ENCODE peak calls at places on chromosomes 1 and 21, in six cellular contexts. One of them, this sample, is unnamed. For H3K36me3 and H3K4me1, the result is how much of the 10 kb centered on the place peaks cover.

GRCh38 chr1:101506541-101507164 is 269.8 kb downstream of the S1PR1 start:
- DNase-seq in neural progenitor cell: peak
- DNase-seq in left lung: no peak
- DNase-seq in CD4-positive, alpha-beta memory T cell: peak
- DNase-seq in PC-3: peak
- DNase-seq in ascending aorta: no peak
- DNase-seq in this sample: no peak

GRCh38 chr1:153430561-153430960 is 14.2 kb downstream of the S100A7A start:
- DNase-seq in neural progenitor cell: no peak
- DNase-seq in left lung: no peak
- DNase-seq in CD4-positive, alpha-beta memory T cell: no peak
- DNase-seq in PC-3: no peak
- DNase-seq in ascending aorta: no peak
- DNase-seq in this sample: no peak

GRCh38 chr21:33991091-33991490 is 75.5 kb upstream of the ATP5PO start:
- DNase-seq in neural progenitor cell: no peak
- DNase-seq in left lung: no peak
- DNase-seq in CD4-positive, alpha-beta memory T cell: no peak
- DNase-seq in PC-3: no peak
- DNase-seq in ascending aorta: no peak
- DNase-seq in this sample: no peak

GRCh38 chr1:39167632-39168209 is 36.8 kb upstream of the MACF1 start:
- DNase-seq in neural progenitor cell: no peak
- DNase-seq in left lung: no peak
- DNase-seq in CD4-positive, alpha-beta memory T cell: no peak
- DNase-seq in PC-3: no peak
- DNase-seq in ascending aorta: no peak
- DNase-seq in this sample: no peak

GRCh38 chr1:6911974-6912373 is 126.7 kb downstream of the CAMTA1 start:
- DNase-seq in neural progenitor cell: no peak
- DNase-seq in left lung: no peak
- DNase-seq in CD4-positive, alpha-beta memory T cell: no peak
- DNase-seq in PC-3: no peak
- DNase-seq in ascending aorta: no peak
- DNase-seq in this sample: no peak

GRCh38 chr1:66571789-66572188 is 37.8 kb downstream of the SGIP1 start:
- DNase-seq in neural progenitor cell: no peak
- DNase-seq in left lung: no peak
- DNase-seq in CD4-positive, alpha-beta memory T cell: no peak
- DNase-seq in PC-3: peak
- DNase-seq in ascending aorta: no peak
- DNase-seq in this sample: no peak

GRCh38 chr1:13774121-13774520 is 74.1 kb downstream of the PRDM2 start:
- DNase-seq in neural progenitor cell: no peak
- DNase-seq in left lung: no peak
- DNase-seq in CD4-positive, alpha-beta memory T cell: no peak
- DNase-seq in PC-3: no peak
- DNase-seq in ascending aorta: no peak
- DNase-seq in this sample: no peak

GRCh38 chr1:233105225-233105624 is 154.8 kb downstream of the NTPCR start:
- DNase-seq in neural progenitor cell: no peak
- DNase-seq in left lung: no peak
- DNase-seq in CD4-positive, alpha-beta memory T cell: no peak
- DNase-seq in PC-3: no peak
- DNase-seq in ascending aorta: no peak
- DNase-seq in this sample: no peak

GRCh38 chr1:43067856-43068751 is 104.0 kb downstream of the EBNA1BP2 start:
- DNase-seq in neural progenitor cell: peak
- DNase-seq in left lung: peak
- DNase-seq in CD4-positive, alpha-beta memory T cell: no peak
- DNase-seq in PC-3: no peak
- DNase-seq in ascending aorta: no peak
- DNase-seq in this sample: no peak

GRCh38 chr1:14100916-14101315 is 400.9 kb downstream of the PRDM2 start:
- DNase-seq in neural progenitor cell: no peak
- DNase-seq in left lung: no peak
- DNase-seq in CD4-positive, alpha-beta memory T cell: no peak
- DNase-seq in PC-3: no peak
- DNase-seq in ascending aorta: no peak
- DNase-seq in this sample: no peak

GRCh38 chr21:14569026-14569425 is 22.9 kb upstream of the SAMSN1 start:
- DNase-seq in neural progenitor cell: no peak
- DNase-seq in left lung: no peak
- DNase-seq in CD4-positive, alpha-beta memory T cell: no peak
- DNase-seq in PC-3: no peak
- DNase-seq in ascending aorta: no peak
- DNase-seq in this sample: no peak

GRCh38 chr21:14567557-14568279 is 21.6 kb upstream of the SAMSN1 start:
- DNase-seq in neural progenitor cell: no peak
- DNase-seq in left lung: no peak
- DNase-seq in CD4-positive, alpha-beta memory T cell: no peak
- DNase-seq in PC-3: no peak
- DNase-seq in ascending aorta: no peak
- DNase-seq in this sample: no peak

GRCh38 chr21:14572206-14572780 is 26.2 kb upstream of the SAMSN1 start:
- DNase-seq in neural progenitor cell: no peak
- DNase-seq in left lung: no peak
- DNase-seq in CD4-positive, alpha-beta memory T cell: no peak
- DNase-seq in PC-3: no peak
- DNase-seq in ascending aorta: no peak
- DNase-seq in this sample: no peak

GRCh38 chr21:14569868-14570267 is 23.8 kb upstream of the SAMSN1 start:
- DNase-seq in neural progenitor cell: no peak
- DNase-seq in left lung: no peak
- DNase-seq in CD4-positive, alpha-beta memory T cell: no peak
- DNase-seq in PC-3: no peak
- DNase-seq in ascending aorta: no peak
- DNase-seq in this sample: no peak

GRCh38 chr21:14573244-14573643 is 27.1 kb upstream of the SAMSN1 start:
- DNase-seq in neural progenitor cell: no peak
- DNase-seq in left lung: no peak
- DNase-seq in CD4-positive, alpha-beta memory T cell: no peak
- DNase-seq in PC-3: no peak
- DNase-seq in ascending aorta: no peak
- DNase-seq in this sample: no peak
- H3K27ac ChIP-seq in neural progenitor cell: no peak
- H3K27ac ChIP-seq in left lung: no peak
- H3K27ac ChIP-seq in CD4-positive, alpha-beta memory T cell: no peak
- H3K27ac ChIP-seq in PC-3: no peak
- H3K27ac ChIP-seq in ascending aorta: no peak
- H3K27ac ChIP-seq in this sample: no peak

GRCh38 chr1:113732802-113733201 is 26.5 kb downstream of the PHTF1 start:
- DNase-seq in neural progenitor cell: no peak
- DNase-seq in left lung: no peak
- DNase-seq in CD4-positive, alpha-beta memory T cell: no peak
- DNase-seq in PC-3: no peak
- DNase-seq in ascending aorta: no peak
- DNase-seq in this sample: no peak

DNA sequence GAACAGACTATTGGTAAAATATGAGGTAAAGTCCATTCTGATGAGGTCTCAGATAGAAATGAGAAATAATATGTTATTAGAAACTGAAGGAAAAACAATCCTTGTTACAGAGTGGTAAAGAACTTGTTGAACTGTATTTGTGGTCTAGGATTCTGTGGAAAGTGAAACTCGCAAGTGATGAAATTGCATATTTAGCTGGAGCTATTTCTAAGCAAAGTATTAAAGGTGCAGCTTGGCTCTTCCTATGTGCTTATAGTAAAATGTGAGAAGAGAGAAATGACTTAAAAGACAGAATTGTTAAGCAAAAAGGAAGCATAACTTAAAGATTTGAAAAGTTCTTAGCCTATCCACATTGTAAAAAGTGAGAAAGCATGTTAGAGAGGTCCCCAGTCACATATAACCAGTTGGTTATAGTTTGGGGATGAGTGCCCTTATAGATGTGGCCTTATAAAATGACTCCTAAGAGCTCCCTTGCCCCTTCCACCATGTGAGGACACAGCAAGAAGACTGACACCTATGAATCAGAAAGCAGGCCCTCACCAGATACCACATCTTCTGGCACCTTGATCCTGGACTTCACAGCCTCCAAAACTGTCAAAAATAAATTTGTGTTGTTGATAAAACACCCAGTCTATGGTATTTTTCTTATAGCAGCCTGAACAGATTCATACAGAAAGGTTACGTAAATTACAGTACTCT is 24.8 kb downstream of the PHTF1 start:
- DNase-seq in neural progenitor cell: no peak
- DNase-seq in left lung: no peak
- DNase-seq in CD4-positive, alpha-beta memory T cell: no peak
- DNase-seq in PC-3: no peak
- DNase-seq in ascending aorta: no peak
- DNase-seq in this sample: no peak
- H3K36me3 ChIP-seq in neural progenitor cell: under half
- H3K36me3 ChIP-seq in left lung: half or more
- H3K36me3 ChIP-seq in CD4-positive, alpha-beta memory T cell: under half
- H3K36me3 ChIP-seq in PC-3: under half
- H3K36me3 ChIP-seq in ascending aorta: under half
- H3K36me3 ChIP-seq in this sample: under half

GRCh38 chr1:184791199-184791935 is 36.7 kb upstream of the EDEM3 start:
- DNase-seq in neural progenitor cell: no peak
- DNase-seq in left lung: no peak
- DNase-seq in CD4-positive, alpha-beta memory T cell: no peak
- DNase-seq in PC-3: peak
- DNase-seq in ascending aorta: no peak
- DNase-seq in this sample: no peak
- H3K4me1 ChIP-seq in neural progenitor cell: under half
- H3K4me1 ChIP-seq in left lung: half or more
- H3K4me1 ChIP-seq in CD4-positive, alpha-beta memory T cell: under half
- H3K4me1 ChIP-seq in PC-3: under half
- H3K4me1 ChIP-seq in ascending aorta: under half
- H3K4me1 ChIP-seq in this sample: under half

GRCh38 chr1:85200367-85200869 is 398 bp downstream of the SYDE2 start:
- DNase-seq in neural progenitor cell: peak
- DNase-seq in left lung: peak
- DNase-seq in CD4-positive, alpha-beta memory T cell: peak
- DNase-seq in PC-3: no peak
- DNase-seq in ascending aorta: no peak
- DNase-seq in this sample: no peak
- H3K27ac ChIP-seq in neural progenitor cell: peak
- H3K27ac ChIP-seq in left lung: peak
- H3K27ac ChIP-seq in CD4-positive, alpha-beta memory T cell: peak
- H3K27ac ChIP-seq in PC-3: no peak
- H3K27ac ChIP-seq in ascending aorta: peak
- H3K27ac ChIP-seq in this sample: peak

GRCh38 chr1:231232870-231233734 is 7.9 kb upstream of the GNPAT start:
- DNase-seq in neural progenitor cell: no peak
- DNase-seq in left lung: no peak
- DNase-seq in CD4-positive, alpha-beta memory T cell: no peak
- DNase-seq in PC-3: no peak
- DNase-seq in ascending aorta: no peak
- DNase-seq in this sample: no peak
- H3K36me3 ChIP-seq in neural progenitor cell: under half
- H3K36me3 ChIP-seq in left lung: under half
- H3K36me3 ChIP-seq in CD4-positive, alpha-beta memory T cell: under half
- H3K36me3 ChIP-seq in PC-3: under half
- H3K36me3 ChIP-seq in ascending aorta: under half
- H3K36me3 ChIP-seq in this sample: under half

GRCh38 chr1:9315411-9316079 is 22.9 kb downstream of the SPSB1 start:
- DNase-seq in neural progenitor cell: no peak
- DNase-seq in left lung: peak
- DNase-seq in CD4-positive, alpha-beta memory T cell: no peak
- DNase-seq in PC-3: no peak
- DNase-seq in ascending aorta: no peak
- DNase-seq in this sample: no peak
- H3K4me1 ChIP-seq in neural progenitor cell: under half
- H3K4me1 ChIP-seq in left lung: under half
- H3K4me1 ChIP-seq in CD4-positive, alpha-beta memory T cell: under half
- H3K4me1 ChIP-seq in PC-3: under half
- H3K4me1 ChIP-seq in ascending aorta: half or more
- H3K4me1 ChIP-seq in this sample: under half

GRCh38 chr1:21162740-21163464 is 13.8 kb downstream of the EIF4G3 start:
- DNase-seq in neural progenitor cell: no peak
- DNase-seq in left lung: no peak
- DNase-seq in CD4-positive, alpha-beta memory T cell: no peak
- DNase-seq in PC-3: no peak
- DNase-seq in ascending aorta: no peak
- DNase-seq in this sample: no peak
- H3K27ac ChIP-seq in neural progenitor cell: no peak
- H3K27ac ChIP-seq in left lung: no peak
- H3K27ac ChIP-seq in CD4-positive, alpha-beta memory T cell: no peak
- H3K27ac ChIP-seq in PC-3: no peak
- H3K27ac ChIP-seq in ascending aorta: no peak
- H3K27ac ChIP-seq in this sample: no peak

GRCh38 chr1:21873761-21874160 is 61.7 kb downstream of the LDLRAD2 start:
- DNase-seq in neural progenitor cell: no peak
- DNase-seq in left lung: no peak
- DNase-seq in CD4-positive, alpha-beta memory T cell: no peak
- DNase-seq in PC-3: no peak
- DNase-seq in ascending aorta: no peak
- DNase-seq in this sample: no peak
- H3K36me3 ChIP-seq in neural progenitor cell: under half
- H3K36me3 ChIP-seq in left lung: half or more
- H3K36me3 ChIP-seq in CD4-positive, alpha-beta memory T cell: under half
- H3K36me3 ChIP-seq in PC-3: under half
- H3K36me3 ChIP-seq in ascending aorta: half or more
- H3K36me3 ChIP-seq in this sample: under half

GRCh38 chr1:1106510-1107221 is 9.2 kb downstream of the C1orf159 start:
- DNase-seq in neural progenitor cell: no peak
- DNase-seq in left lung: peak
- DNase-seq in CD4-positive, alpha-beta memory T cell: no peak
- DNase-seq in PC-3: no peak
- DNase-seq in ascending aorta: no peak
- DNase-seq in this sample: no peak

GRCh38 chr1:1112237-1112985 is 3.5 kb downstream of the C1orf159 start:
- DNase-seq in neural progenitor cell: no peak
- DNase-seq in left lung: peak
- DNase-seq in CD4-positive, alpha-beta memory T cell: no peak
- DNase-seq in PC-3: no peak
- DNase-seq in ascending aorta: no peak
- DNase-seq in this sample: no peak

GRCh38 chr1:1110561-1110971 is 5.3 kb downstream of the C1orf159 start:
- DNase-seq in neural progenitor cell: no peak
- DNase-seq in left lung: peak
- DNase-seq in CD4-positive, alpha-beta memory T cell: no peak
- DNase-seq in PC-3: no peak
- DNase-seq in ascending aorta: no peak
- DNase-seq in this sample: no peak

GRCh38 chr1:1111516-1112236 is 4.2 kb downstream of the C1orf159 start:
- DNase-seq in neural progenitor cell: no peak
- DNase-seq in left lung: peak
- DNase-seq in CD4-positive, alpha-beta memory T cell: no peak
- DNase-seq in PC-3: no peak
- DNase-seq in ascending aorta: no peak
- DNase-seq in this sample: no peak

GRCh38 chr1:1109743-1110142 is 6.1 kb downstream of the C1orf159 start:
- DNase-seq in neural progenitor cell: no peak
- DNase-seq in left lung: peak
- DNase-seq in CD4-positive, alpha-beta memory T cell: no peak
- DNase-seq in PC-3: peak
- DNase-seq in ascending aorta: no peak
- DNase-seq in this sample: no peak
- H3K4me1 ChIP-seq in neural progenitor cell: under half
- H3K4me1 ChIP-seq in left lung: under half
- H3K4me1 ChIP-seq in CD4-positive, alpha-beta memory T cell: under half
- H3K4me1 ChIP-seq in PC-3: under half
- H3K4me1 ChIP-seq in ascending aorta: under half
- H3K4me1 ChIP-seq in this sample: under half